ENCODE peak calls at places on chromosomes 2 and 18, in six cellular contexts. One of them, this sample, is unnamed.

GRCh38 chr18:77077836-77078456 is 54.6 kb downstream of the MBP start:
- DNase-seq in CD8-positive, alpha-beta T cell: no peak
- DNase-seq in adrenal gland: no peak
- DNase-seq in cardiac muscle cell: no peak
- DNase-seq in HCT116: no peak
- DNase-seq in A549: no peak
- DNase-seq in this sample: no peak

GRCh38 chr2:239412914-239413603 is 12.2 kb upstream of the HDAC4 start:
- DNase-seq in adrenal gland: no peak
- DNase-seq in A549: no peak
- DNase-seq in cardiac muscle cell: no peak
- DNase-seq in HCT116: no peak
- DNase-seq in CD8-positive, alpha-beta T cell: no peak
- DNase-seq in this sample: no peak

GRCh38 chr2:96530474-96531357 is 5.8 kb upstream of the ARID5A start:
- DNase-seq in CD8-positive, alpha-beta T cell: no peak
- DNase-seq in cardiac muscle cell: no peak
- DNase-seq in HCT116: no peak
- DNase-seq in adrenal gland: no peak
- DNase-seq in A549: no peak
- DNase-seq in this sample: no peak

GRCh38 chr18:60549338-60549960 is 176.9 kb upstream of the MC4R start:
- DNase-seq in HCT116: peak; percentile 66
- DNase-seq in cardiac muscle cell: peak; percentile 87
- DNase-seq in adrenal gland: no peak
- DNase-seq in CD8-positive, alpha-beta T cell: no peak
- DNase-seq in A549: peak; percentile 1
- DNase-seq in this sample: no peak

GRCh38 chr2:232341061-232341738 is 37.4 kb upstream of the ALPP start:
- DNase-seq in A549: no peak
- DNase-seq in HCT116: no peak
- DNase-seq in cardiac muscle cell: no peak
- DNase-seq in CD8-positive, alpha-beta T cell: no peak
- DNase-seq in adrenal gland: peak; percentile 1
- DNase-seq in this sample: peak; percentile 53

GRCh38 chr18:79542876-79543750 is 136.5 kb upstream of the CTDP1 start:
- DNase-seq in cardiac muscle cell: no peak
- DNase-seq in HCT116: no peak
- DNase-seq in adrenal gland: no peak
- DNase-seq in CD8-positive, alpha-beta T cell: no peak
- DNase-seq in A549: no peak
- DNase-seq in this sample: no peak

GRCh38 chr18:46759885-46760284 is 3.0 kb upstream of the ST8SIA5 start:
- DNase-seq in cardiac muscle cell: no peak
- DNase-seq in CD8-positive, alpha-beta T cell: no peak
- DNase-seq in adrenal gland: no peak
- DNase-seq in HCT116: no peak
- DNase-seq in A549: no peak
- DNase-seq in this sample: no peak

GRCh38 chr2:158723311-158723838 is 71.7 kb upstream of the DAPL1 start:
- DNase-seq in HCT116: no peak
- DNase-seq in CD8-positive, alpha-beta T cell: no peak
- DNase-seq in cardiac muscle cell: no peak
- DNase-seq in adrenal gland: no peak
- DNase-seq in A549: no peak
- DNase-seq in this sample: no peak

GRCh38 chr2:20616341-20616871 is 34.5 kb downstream of the HS1BP3 start:
- DNase-seq in CD8-positive, alpha-beta T cell: no peak
- DNase-seq in adrenal gland: peak; percentile 14
- DNase-seq in cardiac muscle cell: no peak
- DNase-seq in HCT116: no peak
- DNase-seq in A549: no peak
- DNase-seq in this sample: peak; percentile 19

GRCh38 chr2:46518848-46519247 is 39.5 kb downstream of the TMEM247 start:
- DNase-seq in HCT116: no peak
- DNase-seq in cardiac muscle cell: no peak
- DNase-seq in adrenal gland: peak; percentile 24
- DNase-seq in A549: no peak
- DNase-seq in CD8-positive, alpha-beta T cell: no peak
- DNase-seq in this sample: no peak

GRCh38 chr2:172972005-172972619 is 103.5 kb upstream of the MAP3K20 start:
- DNase-seq in CD8-positive, alpha-beta T cell: peak; percentile 20
- DNase-seq in adrenal gland: peak; percentile 57
- DNase-seq in HCT116: peak; percentile 36
- DNase-seq in A549: peak; percentile 53
- DNase-seq in cardiac muscle cell: peak; percentile 64
- DNase-seq in this sample: no peak

GRCh38 chr2:222448806-222449205 is 24.5 kb downstream of the SGPP2 start:
- DNase-seq in adrenal gland: peak; percentile 37
- DNase-seq in A549: no peak
- DNase-seq in HCT116: no peak
- DNase-seq in cardiac muscle cell: no peak
- DNase-seq in CD8-positive, alpha-beta T cell: no peak
- DNase-seq in this sample: no peak

GRCh38 chr2:109521751-109522374 is 91.9 kb downstream of the SEPTIN10 start:
- DNase-seq in A549: no peak
- DNase-seq in HCT116: no peak
- DNase-seq in adrenal gland: no peak
- DNase-seq in CD8-positive, alpha-beta T cell: no peak
- DNase-seq in cardiac muscle cell: no peak
- DNase-seq in this sample: no peak

GRCh38 chr18:46497129-46497528 is 159.9 kb downstream of the LOXHD1 start:
- DNase-seq in CD8-positive, alpha-beta T cell: peak; percentile 12
- DNase-seq in cardiac muscle cell: peak; percentile 89
- DNase-seq in adrenal gland: no peak
- DNase-seq in HCT116: no peak
- DNase-seq in A549: no peak
- DNase-seq in this sample: no peak

GRCh38 chr2:105873721-105874120 is 129.0 kb downstream of the NCK2 start:
- DNase-seq in HCT116: no peak
- DNase-seq in CD8-positive, alpha-beta T cell: peak; percentile 54
- DNase-seq in cardiac muscle cell: no peak
- DNase-seq in A549: peak; percentile 40
- DNase-seq in adrenal gland: no peak
- DNase-seq in this sample: no peak

GRCh38 chr2:30266051-30266621 is 34.8 kb downstream of the LBH start:
- DNase-seq in adrenal gland: peak; percentile 56
- DNase-seq in cardiac muscle cell: no peak
- DNase-seq in HCT116: no peak
- DNase-seq in A549: no peak
- DNase-seq in CD8-positive, alpha-beta T cell: peak; percentile 71
- DNase-seq in this sample: no peak

GRCh38 chr2:237962432-237963084 is 4.3 kb upstream of the UBE2F start:
- DNase-seq in cardiac muscle cell: no peak
- DNase-seq in adrenal gland: no peak
- DNase-seq in CD8-positive, alpha-beta T cell: no peak
- DNase-seq in A549: no peak
- DNase-seq in HCT116: no peak
- DNase-seq in this sample: no peak

GRCh38 chr2:28311660-28312249 is 80.9 kb upstream of the FOSL2 start:
- DNase-seq in adrenal gland: no peak
- DNase-seq in cardiac muscle cell: no peak
- DNase-seq in CD8-positive, alpha-beta T cell: no peak
- DNase-seq in HCT116: no peak
- DNase-seq in A549: no peak
- DNase-seq in this sample: no peak

GRCh38 chr2:17540813-17541513 is 467 bp downstream of the VSNL1 start:
- DNase-seq in HCT116: no peak
- DNase-seq in A549: no peak
- DNase-seq in cardiac muscle cell: no peak
- DNase-seq in adrenal gland: no peak
- DNase-seq in CD8-positive, alpha-beta T cell: no peak
- DNase-seq in this sample: no peak

GRCh38 chr2:16255120-16255519 is 314.8 kb downstream of the MYCN start:
- DNase-seq in CD8-positive, alpha-beta T cell: no peak
- DNase-seq in cardiac muscle cell: no peak
- DNase-seq in HCT116: no peak
- DNase-seq in adrenal gland: no peak
- DNase-seq in A549: no peak
- DNase-seq in this sample: no peak

GRCh38 chr2:36882532-36882931 is 83.8 kb downstream of the STRN start:
- DNase-seq in cardiac muscle cell: no peak
- DNase-seq in CD8-positive, alpha-beta T cell: no peak
- DNase-seq in A549: no peak
- DNase-seq in adrenal gland: no peak
- DNase-seq in HCT116: no peak
- DNase-seq in this sample: no peak

GRCh38 chr2:215881582-215881981 is 131.8 kb downstream of the MREG start:
- DNase-seq in CD8-positive, alpha-beta T cell: no peak
- DNase-seq in cardiac muscle cell: no peak
- DNase-seq in adrenal gland: no peak
- DNase-seq in HCT116: no peak
- DNase-seq in A549: no peak
- DNase-seq in this sample: no peak

GRCh38 chr2:31886700-31887099 is 124.1 kb downstream of the MEMO1 start:
- DNase-seq in HCT116: peak; percentile 22
- DNase-seq in CD8-positive, alpha-beta T cell: no peak
- DNase-seq in A549: peak; percentile 6
- DNase-seq in adrenal gland: no peak
- DNase-seq in cardiac muscle cell: peak; percentile 49
- DNase-seq in this sample: no peak

GRCh38 chr18:45838302-45839070 is 13.0 kb downstream of the SIGLEC15 start:
- DNase-seq in adrenal gland: peak; percentile 56
- DNase-seq in CD8-positive, alpha-beta T cell: no peak
- DNase-seq in A549: no peak
- DNase-seq in cardiac muscle cell: no peak
- DNase-seq in HCT116: no peak
- DNase-seq in this sample: no peak

GRCh38 chr2:222338374-222338773 is 39.6 kb upstream of the PAX3 start:
- DNase-seq in HCT116: no peak
- DNase-seq in A549: no peak
- DNase-seq in adrenal gland: no peak
- DNase-seq in CD8-positive, alpha-beta T cell: no peak
- DNase-seq in cardiac muscle cell: no peak
- DNase-seq in this sample: no peak

DNA sequence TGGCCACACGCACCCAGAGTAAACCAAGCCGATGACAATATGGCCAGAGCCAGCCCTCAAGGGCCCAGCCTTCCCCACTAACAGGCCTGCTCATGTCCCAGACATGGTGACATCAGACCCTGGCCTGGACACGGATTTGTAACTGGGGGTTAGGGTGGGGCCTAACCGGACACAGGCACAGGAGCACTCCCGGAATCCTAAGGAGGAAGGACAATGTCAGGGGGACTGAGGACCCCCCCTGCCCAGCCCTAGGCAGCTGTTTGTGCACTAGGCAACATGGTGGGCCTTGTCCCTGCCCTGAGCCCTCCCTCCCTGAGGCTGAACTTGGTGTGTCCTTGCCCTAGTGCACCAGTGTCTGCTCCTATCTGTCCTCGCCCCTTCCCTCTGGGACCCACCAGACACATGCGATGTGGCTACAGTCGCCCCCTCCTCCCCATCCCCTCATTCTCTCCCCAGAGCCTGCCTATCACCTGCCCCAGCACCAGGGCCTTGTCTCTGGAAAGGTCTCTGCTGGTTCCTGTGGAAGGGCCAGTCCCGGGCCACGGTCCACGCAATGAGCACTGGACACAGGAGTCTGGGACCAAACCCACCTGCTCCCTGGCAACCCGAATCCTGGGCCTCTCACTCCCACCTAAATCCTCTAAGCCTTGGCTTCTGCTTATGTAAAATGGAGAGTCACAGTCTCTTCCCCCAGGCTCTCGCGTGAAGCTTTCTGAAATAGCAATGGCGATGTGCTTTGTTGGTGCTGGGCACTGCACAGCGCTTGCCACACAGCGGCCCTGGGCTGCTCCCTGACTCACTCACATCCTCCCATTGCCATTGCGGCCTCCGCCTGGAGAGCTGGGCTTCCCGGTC is 76.5 kb upstream of the RAB6C start:
- DNase-seq in HCT116: no peak
- DNase-seq in CD8-positive, alpha-beta T cell: no peak
- DNase-seq in cardiac muscle cell: no peak
- DNase-seq in A549: no peak
- DNase-seq in adrenal gland: no peak
- DNase-seq in this sample: no peak
- H3K27ac ChIP-seq in HCT116: no peak overlapping the region
- H3K27ac ChIP-seq in CD8-positive, alpha-beta T cell: no peak overlapping the region
- H3K27ac ChIP-seq in cardiac muscle cell: no peak overlapping the region
- H3K27ac ChIP-seq in A549: no peak overlapping the region
- H3K27ac ChIP-seq in adrenal gland: no peak overlapping the region
- H3K27ac ChIP-seq in this sample: no peak overlapping the region

GRCh38 chr2:941811-942360 is 8.8 kb upstream of the SNTG2 start:
- DNase-seq in HCT116: no peak
- DNase-seq in A549: no peak
- DNase-seq in CD8-positive, alpha-beta T cell: no peak
- DNase-seq in adrenal gland: no peak
- DNase-seq in cardiac muscle cell: no peak
- DNase-seq in this sample: no peak
- H3K4me1 ChIP-seq in HCT116: no peaks in the 10 kb centered on the region
- H3K4me1 ChIP-seq in A549: no peaks in the 10 kb centered on the region
- H3K4me1 ChIP-seq in CD8-positive, alpha-beta T cell: no peaks in the 10 kb centered on the region
- H3K4me1 ChIP-seq in adrenal gland: no peaks in the 10 kb centered on the region
- H3K4me1 ChIP-seq in cardiac muscle cell: no peaks in the 10 kb centered on the region
- H3K4me1 ChIP-seq in this sample: no peaks in the 10 kb centered on the region

GRCh38 chr2:126244937-126245336 is 411.0 kb upstream of the GYPC start:
- DNase-seq in adrenal gland: peak; percentile 29
- DNase-seq in A549: no peak
- DNase-seq in cardiac muscle cell: peak; percentile 77
- DNase-seq in HCT116: no peak
- DNase-seq in CD8-positive, alpha-beta T cell: peak; percentile 11
- DNase-seq in this sample: peak; percentile 45
- TF ChIP-seq CTCF in adrenal gland: peak; percentile 42
- TF ChIP-seq CTCF in A549: peak; percentile 15
- TF ChIP-seq CTCF in cardiac muscle cell: peak; percentile 48
- TF ChIP-seq CTCF in HCT116: no peak
- TF ChIP-seq CTCF in CD8-positive, alpha-beta T cell: no peak
- TF ChIP-seq CTCF in this sample: no peak

DNA sequence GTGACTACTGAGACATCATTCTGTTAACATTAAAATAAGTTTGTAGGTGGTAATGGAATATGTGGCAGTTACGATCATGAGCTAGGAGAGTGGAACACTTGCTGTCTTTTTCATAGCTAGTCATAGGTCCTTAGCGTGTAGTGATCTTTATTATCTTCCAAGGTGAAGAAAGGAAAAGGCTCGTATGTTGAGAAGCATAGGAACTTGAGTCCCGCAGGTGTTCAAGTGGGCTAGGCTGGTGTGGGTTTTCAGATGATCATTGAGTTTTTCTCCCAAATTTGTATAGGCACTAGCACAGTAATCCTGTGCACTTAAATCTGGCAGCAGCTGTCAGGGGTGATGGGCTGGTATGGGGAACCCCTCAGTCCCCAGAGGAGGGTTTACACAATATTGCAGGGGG is 10.9 kb downstream of the SLC20A1 start:
- DNase-seq in adrenal gland: no peak
- DNase-seq in HCT116: no peak
- DNase-seq in CD8-positive, alpha-beta T cell: no peak
- DNase-seq in cardiac muscle cell: no peak
- DNase-seq in A549: no peak
- DNase-seq in this sample: no peak
- H3K27ac ChIP-seq in adrenal gland: no peak overlapping the region
- H3K27ac ChIP-seq in HCT116: no peak overlapping the region
- H3K27ac ChIP-seq in CD8-positive, alpha-beta T cell: no peak overlapping the region
- H3K27ac ChIP-seq in cardiac muscle cell: no peak overlapping the region
- H3K27ac ChIP-seq in A549: no peak overlapping the region
- H3K27ac ChIP-seq in this sample: no peak overlapping the region

GRCh38 chr2:118120001-118120400 is 31.7 kb downstream of the INSIG2 start:
- DNase-seq in A549: no peak
- DNase-seq in cardiac muscle cell: no peak
- DNase-seq in HCT116: no peak
- DNase-seq in adrenal gland: no peak
- DNase-seq in CD8-positive, alpha-beta T cell: no peak
- DNase-seq in this sample: no peak
- H3K4me1 ChIP-seq in A549: peaks cover 32% of the 10 kb centered on the region
- H3K4me1 ChIP-seq in cardiac muscle cell: no peaks in the 10 kb centered on the region
- H3K4me1 ChIP-seq in HCT116: peaks cover 92% of the 10 kb centered on the region
- H3K4me1 ChIP-seq in adrenal gland: no peaks in the 10 kb centered on the region
- H3K4me1 ChIP-seq in CD8-positive, alpha-beta T cell: no peaks in the 10 kb centered on the region
- H3K4me1 ChIP-seq in this sample: peaks cover 24% of the 10 kb centered on the region

This sample was measured in tibial artery.